ENCODE peak calls at places on chromosomes 13 and 19, in eight cellular contexts. I is transverse colon, A is ovary, B is gastrocnemius medialis, P is uterus, R is IMR-90, D is heart left ventricle, J is stomach. L is an unnamed sample.

GRCh38 chr13:87671031-87671823 is at the start of gene SLITRK5:
- DNase-seq in I (peak), A (peak), B (peak), P (no peak), R (peak), D (peak), J (peak), L (peak)

GRCh38 chr13:38566526-38566925 is 120.4 kb upstream of the FREM2 start:
- DNase-seq in I (no peak), A (no peak), B (no peak), P (no peak), R (no peak), D (no peak), J (no peak), L (no peak)

GRCh38 chr13:53200498-53201453 is 172.2 kb downstream of the OLFM4 start:
- DNase-seq in I (peak), A (peak), B (no peak), P (no peak), R (peak), D (peak), J (peak), L (peak)

GRCh38 chr13:94128430-94128829 is 351.1 kb downstream of the DCT start:
- DNase-seq in I (no peak), A (no peak), B (peak), P (peak), R (no peak), D (peak), J (no peak), L (peak)

GRCh38 chr19:52635786-52636570 is 2.2 kb downstream of the ZNF83 start:
- DNase-seq in I (no peak), A (no peak), B (no peak), P (no peak), R (peak), D (no peak), J (no peak), L (no peak)

GRCh38 chr13:87259479-87260083 is 411.6 kb upstream of the SLITRK5 start:
- DNase-seq in I (no peak), A (no peak), B (no peak), P (no peak), R (no peak), D (no peak), J (no peak), L (no peak)

GRCh38 chr19:31759359-31759758 is 410.1 kb upstream of the TSHZ3 start:
- DNase-seq in I (no peak), A (no peak), B (no peak), P (no peak), R (no peak), D (no peak), J (no peak), L (no peak)

GRCh38 chr13:28497143-28497876 is 2.4 kb upstream of the FLT1 start:
- DNase-seq in I (no peak), A (no peak), B (no peak), P (no peak), R (no peak), D (no peak), J (no peak), L (no peak)

GRCh38 chr19:7294571-7295212 is 478 bp upstream of the INSR start:
- DNase-seq in I (peak), A (peak), B (peak), P (peak), R (peak), D (peak), J (peak), L (peak)
- TF ChIP-seq POLR2A in I (no peak), A (peak), B (no peak), P (no peak), R (no peak), D (no peak), J (no peak), L (no peak)

DNA sequence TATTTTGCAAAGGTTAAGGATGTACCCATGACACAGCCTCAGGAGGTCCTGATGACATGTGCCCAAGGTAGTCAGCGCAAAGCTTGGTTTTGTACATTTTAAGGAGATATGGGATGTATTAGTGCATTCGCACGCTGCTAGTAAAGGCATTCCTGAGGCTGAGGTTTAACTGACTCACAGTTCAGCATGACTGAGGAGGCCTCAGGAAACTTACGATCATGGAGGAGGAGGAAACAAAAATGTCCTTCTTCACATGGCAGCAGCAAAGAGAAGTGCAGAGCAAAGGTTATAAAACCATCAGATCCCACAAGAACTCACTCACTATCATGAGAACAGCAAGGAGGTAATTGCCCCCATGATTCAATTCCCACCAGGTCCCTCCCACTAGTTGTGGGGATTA is 1017.4 kb downstream of the EFNB2 start:
- DNase-seq in I (no peak), A (no peak), B (no peak), P (no peak), R (peak), D (no peak), J (no peak), L (no peak)
- TF ChIP-seq POLR2A in I (no peak), A (no peak), B (no peak), P (no peak), R (no peak), D (no peak), J (no peak), L (no peak)

GRCh38 chr19:12956446-12957388 is at the start of gene GADD45GIP1:
- DNase-seq in I (peak), A (peak), B (peak), P (peak), R (peak), D (peak), J (peak), L (peak)
- TF ChIP-seq POLR2A in I (peak), A (peak), B (peak), P (peak), R (peak), D (peak), J (no peak), L (peak)

GRCh38 chr19:58097783-58098681 is at the start of gene ZSCAN18:
- DNase-seq in I (peak), A (peak), B (peak), P (peak), R (peak), D (peak), J (peak), L (peak)
- TF ChIP-seq POLR2A in I (peak), A (peak), B (peak), P (peak), R (peak), D (peak), J (no peak), L (peak)

GRCh38 chr13:93007928-93008327 is 218.7 kb upstream of the GPC6 start:
- DNase-seq in I (no peak), A (no peak), B (no peak), P (no peak), R (no peak), D (no peak), J (no peak), L (no peak)
- TF ChIP-seq POLR2A in I (no peak), A (no peak), B (no peak), P (no peak), R (no peak), D (no peak), J (no peak), L (no peak)

GRCh38 chr13:78743972-78744371 is 85.0 kb upstream of the OBI1 start:
- DNase-seq in I (no peak), A (no peak), B (no peak), P (no peak), R (no peak), D (no peak), J (no peak), L (no peak)

DNA sequence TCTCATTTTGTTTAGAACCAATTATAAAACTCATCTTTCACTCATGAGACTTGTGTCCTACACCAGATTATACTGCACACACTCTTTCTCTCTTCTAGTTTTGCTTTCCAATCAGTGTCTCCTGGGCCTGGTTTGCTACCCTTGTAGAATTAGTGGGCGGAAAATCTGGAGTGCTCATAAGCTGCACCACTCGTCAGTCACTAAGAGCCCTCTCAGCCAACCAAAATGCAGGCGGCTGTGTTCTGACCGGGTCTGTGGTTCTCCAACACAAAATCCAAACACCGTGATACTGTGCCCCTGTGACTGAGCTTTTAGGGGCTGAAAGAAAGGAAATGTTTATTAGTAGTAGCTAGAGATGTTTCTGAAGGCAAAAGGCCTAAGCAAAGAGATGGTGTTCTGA is 83.7 kb upstream of the OBI1 start:
- DNase-seq in I (no peak), A (no peak), B (no peak), P (no peak), R (no peak), D (no peak), J (no peak), L (no peak)
- TF ChIP-seq POLR2A in I (no peak), A (no peak), B (no peak), P (no peak), R (no peak), D (no peak), J (no peak), L (no peak)